ENCODE peak calls at places on chromosomes 1 and 21, in six cellular contexts. O is IMR-90, S is left ventricle myocardium inferior, F is right cardiac atrium, W is heart right ventricle, Z is esophagus muscularis mucosa. J is an unnamed sample. For H3K4me1, the result is how much of the 10 kb centered on the place peaks cover.

GRCh38 chr1:101507547-101507971 is 270.7 kb downstream of the S1PR1 start:
- DNase-seq in O (no peak), S (no peak), F (no peak), W (no peak), Z (no peak), J (no peak)

GRCh38 chr1:210747112-210747511 is 386.8 kb downstream of the KCNH1 start:
- DNase-seq in O (no peak), S (no peak), F (no peak), W (no peak), Z (no peak), J (no peak)

GRCh38 chr1:37094302-37094701 is 60.0 kb upstream of the GRIK3 start:
- DNase-seq in O (no peak), S (no peak), F (no peak), W (no peak), Z (no peak), J (no peak)

GRCh38 chr1:54105736-54106269 is 47.0 kb downstream of the CDCP2 start:
- DNase-seq in O (no peak), S (no peak), F (no peak), W (no peak), Z (no peak), J (no peak)

GRCh38 chr1:154629160-154630073 is 21.4 kb upstream of the ADAR start:
- DNase-seq in O (peak), S (no peak), F (no peak), W (no peak), Z (no peak), J (no peak)

GRCh38 chr1:165954940-165955339 is 127.5 kb downstream of the UCK2 start:
- DNase-seq in O (peak), S (no peak), F (no peak), W (no peak), Z (peak), J (no peak)

GRCh38 chr1:14962407-14962806 is 191.1 kb upstream of the TMEM51 start:
- DNase-seq in O (no peak), S (no peak), F (no peak), W (no peak), Z (no peak), J (no peak)

GRCh38 chr1:98386675-98387440 is 274.7 kb upstream of the SNX7 start:
- DNase-seq in O (no peak), S (no peak), F (no peak), W (no peak), Z (no peak), J (no peak)

GRCh38 chr1:35633526-35633925 is 7.8 kb downstream of the PSMB2 start:
- DNase-seq in O (no peak), S (no peak), F (no peak), W (no peak), Z (no peak), J (no peak)

GRCh38 chr1:186514367-186514766 is 53.5 kb upstream of the PDC start:
- DNase-seq in O (no peak), S (no peak), F (no peak), W (no peak), Z (no peak), J (no peak)

GRCh38 chr1:110916669-110917306 is 43.8 kb downstream of the CD53 start:
- DNase-seq in O (peak), S (no peak), F (no peak), W (no peak), Z (no peak), J (no peak)

GRCh38 chr1:39861003-39861402 is 22.3 kb downstream of the TRIT1 start:
- DNase-seq in O (no peak), S (no peak), F (no peak), W (no peak), Z (no peak), J (no peak)

GRCh38 chr1:29579821-29580425 is 343.6 kb downstream of the PTPRU start:
- DNase-seq in O (peak), S (no peak), F (no peak), W (no peak), Z (no peak), J (no peak)

GRCh38 chr21:16533692-16534407 is 804.1 kb downstream of the USP25 start:
- DNase-seq in O (no peak), S (no peak), F (no peak), W (no peak), Z (no peak), J (no peak)

GRCh38 chr1:37676281-37677243 is 15.8 kb upstream of the CDCA8 start:
- DNase-seq in O (no peak), S (no peak), F (no peak), W (no peak), Z (no peak), J (no peak)

GRCh38 chr1:51714374-51715019 is 97.6 kb downstream of the OSBPL9 start:
- DNase-seq in O (peak), S (no peak), F (no peak), W (no peak), Z (no peak), J (no peak)

GRCh38 chr1:186655877-186656276 is 24.3 kb downstream of the PTGS2 start:
- DNase-seq in O (peak), S (no peak), F (no peak), W (no peak), Z (no peak), J (no peak)

GRCh38 chr1:62089570-62089969 is 105.1 kb upstream of the L1TD1 start:
- DNase-seq in O (no peak), S (no peak), F (no peak), W (no peak), Z (no peak), J (no peak)

GRCh38 chr1:201466492-201466891 is 2.5 kb downstream of the PHLDA3 start:
- DNase-seq in O (no peak), S (no peak), F (peak), W (no peak), Z (no peak), J (no peak)

GRCh38 chr1:153540394-153541361 is at the start of gene S100A5:
- DNase-seq in O (peak), S (no peak), F (no peak), W (no peak), Z (no peak), J (peak)

GRCh38 chr1:153537376-153537730 is 1.6 kb upstream of the S100A6 start:
- DNase-seq in O (no peak), S (no peak), F (no peak), W (no peak), Z (no peak), J (no peak)

GRCh38 chr1:153538315-153538821 is 2.4 kb downstream of the S100A5 start:
- DNase-seq in O (peak), S (no peak), F (peak), W (no peak), Z (no peak), J (peak)

GRCh38 chr1:153541641-153542569 is 1.2 kb upstream of the S100A5 start:
- DNase-seq in O (no peak), S (no peak), F (no peak), W (no peak), Z (no peak), J (no peak)

DNA sequence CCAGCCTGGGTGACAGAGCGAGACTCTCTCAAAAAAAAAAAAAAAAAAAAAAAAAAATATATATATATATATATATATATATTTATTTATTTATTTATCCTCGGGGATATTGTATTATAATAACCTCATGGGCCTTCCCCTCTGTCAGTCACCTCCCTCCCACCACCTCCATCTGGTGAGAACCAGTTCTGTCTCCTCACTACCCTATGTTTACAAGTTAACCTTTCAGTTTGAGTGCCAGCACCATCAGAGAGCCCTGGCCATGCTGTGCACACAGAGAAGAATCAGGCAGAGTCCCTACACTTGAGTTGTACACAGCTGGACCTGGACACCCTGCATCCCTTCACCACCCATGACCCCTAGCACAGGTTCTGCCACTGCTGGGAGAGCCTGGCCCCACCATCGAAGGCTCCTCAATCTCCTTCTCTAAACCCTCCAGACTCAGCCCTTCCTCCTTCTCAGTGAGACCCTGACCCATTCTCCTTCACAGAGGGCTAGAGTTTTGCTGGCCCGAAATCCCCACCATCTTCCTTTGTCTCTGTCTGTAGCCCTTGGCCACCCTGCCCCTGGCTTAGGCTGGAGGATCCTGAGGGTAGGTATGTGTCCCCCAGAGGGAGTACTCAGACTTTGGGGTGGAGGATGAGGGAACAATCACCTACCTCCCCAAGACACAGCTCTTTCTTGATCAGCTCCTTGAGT is 1.2 kb downstream of the S100A5 start:
- DNase-seq in O (no peak), S (no peak), F (no peak), W (no peak), Z (no peak), J (no peak)
- H3K27ac ChIP-seq in O (no peak), S (no peak), F (no peak), W (no peak), Z (no peak), J (no peak)

DNA sequence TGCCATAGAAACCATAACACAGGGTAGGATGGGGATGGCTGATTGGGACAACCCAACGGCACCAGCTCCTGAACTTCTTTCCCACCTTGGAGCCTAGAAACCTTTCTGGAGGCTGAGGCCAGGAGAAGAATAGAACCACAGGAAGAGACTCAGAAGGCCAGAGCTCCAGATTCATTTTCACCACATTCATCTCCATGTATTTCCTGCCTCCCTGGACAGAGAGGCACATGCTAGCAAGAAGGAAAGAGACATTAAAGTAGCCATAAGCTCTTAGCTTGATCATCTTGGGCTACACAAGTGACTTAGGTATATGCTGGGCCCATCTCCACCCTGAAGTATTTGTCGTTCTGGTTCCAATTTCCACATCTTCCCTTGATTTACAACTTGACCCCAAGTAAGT is 44.1 kb downstream of the PLXNA2 start:
- DNase-seq in O (no peak), S (no peak), F (no peak), W (no peak), Z (no peak), J (no peak)
- H3K4me1 ChIP-seq in O (under half), S (half or more), F (under half), W (under half), Z (under half), J (under half)

DNA sequence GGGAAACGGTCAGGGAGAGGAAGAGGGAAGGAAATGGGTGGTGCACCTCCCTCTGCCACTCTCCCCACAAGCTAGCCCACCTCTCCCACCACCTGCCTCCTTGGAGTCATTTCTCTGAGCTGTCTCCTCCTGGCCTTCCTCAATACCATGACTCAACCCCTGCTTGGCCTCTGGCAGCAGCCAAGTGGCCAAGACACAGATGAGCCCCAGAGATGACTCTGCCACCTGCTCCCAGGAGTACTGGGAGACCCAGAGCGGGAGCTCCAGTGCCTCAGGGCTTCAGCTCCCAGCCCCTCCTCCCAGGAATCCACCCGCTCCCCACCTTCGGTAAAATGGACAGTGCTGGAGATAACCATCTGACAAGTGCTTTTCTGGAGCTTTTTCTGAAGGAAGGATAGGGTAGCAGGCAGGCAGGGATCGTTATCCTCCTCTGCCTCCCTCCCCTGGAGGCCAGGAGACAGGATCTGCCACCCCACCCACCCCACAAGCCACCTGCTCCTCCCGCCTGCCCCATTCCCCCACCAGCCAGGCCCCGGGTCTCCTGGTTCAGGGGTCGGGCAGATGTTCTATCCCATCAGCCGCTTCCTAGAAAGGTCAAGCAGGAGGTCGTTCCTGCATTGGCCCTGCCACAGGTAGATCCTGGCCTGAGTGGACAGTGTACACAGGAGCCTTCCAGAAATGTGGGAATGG is 2.5 kb downstream of the S100A16 start:
- DNase-seq in O (peak), S (no peak), F (no peak), W (no peak), Z (no peak), J (peak)
- H3K27ac ChIP-seq in O (peak), S (peak), F (peak), W (peak), Z (peak), J (peak)

DNA sequence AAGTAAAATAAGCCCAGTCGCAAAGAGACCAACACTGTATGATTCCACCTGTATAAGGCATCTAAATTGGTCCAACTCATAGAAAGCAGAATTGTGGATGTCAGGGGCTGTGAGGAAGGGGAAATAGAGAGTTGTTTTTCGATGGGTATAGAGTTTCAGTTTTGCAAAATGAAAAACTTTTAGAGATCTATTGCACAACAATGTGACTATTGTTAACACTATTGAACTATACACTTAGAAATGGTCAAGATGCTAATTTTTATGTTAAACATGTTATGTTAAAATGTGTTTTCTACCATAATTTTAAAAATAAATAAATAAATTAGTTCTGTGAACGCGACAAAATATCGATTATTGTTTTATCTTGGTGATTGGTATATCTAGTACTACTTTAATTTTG is 192.4 kb downstream of the PTGER3 start:
- DNase-seq in O (no peak), S (no peak), F (no peak), W (no peak), Z (no peak), J (no peak)
- H3K4me1 ChIP-seq in O (under half), S (under half), F (under half), W (under half), Z (under half), J (under half)

DNA sequence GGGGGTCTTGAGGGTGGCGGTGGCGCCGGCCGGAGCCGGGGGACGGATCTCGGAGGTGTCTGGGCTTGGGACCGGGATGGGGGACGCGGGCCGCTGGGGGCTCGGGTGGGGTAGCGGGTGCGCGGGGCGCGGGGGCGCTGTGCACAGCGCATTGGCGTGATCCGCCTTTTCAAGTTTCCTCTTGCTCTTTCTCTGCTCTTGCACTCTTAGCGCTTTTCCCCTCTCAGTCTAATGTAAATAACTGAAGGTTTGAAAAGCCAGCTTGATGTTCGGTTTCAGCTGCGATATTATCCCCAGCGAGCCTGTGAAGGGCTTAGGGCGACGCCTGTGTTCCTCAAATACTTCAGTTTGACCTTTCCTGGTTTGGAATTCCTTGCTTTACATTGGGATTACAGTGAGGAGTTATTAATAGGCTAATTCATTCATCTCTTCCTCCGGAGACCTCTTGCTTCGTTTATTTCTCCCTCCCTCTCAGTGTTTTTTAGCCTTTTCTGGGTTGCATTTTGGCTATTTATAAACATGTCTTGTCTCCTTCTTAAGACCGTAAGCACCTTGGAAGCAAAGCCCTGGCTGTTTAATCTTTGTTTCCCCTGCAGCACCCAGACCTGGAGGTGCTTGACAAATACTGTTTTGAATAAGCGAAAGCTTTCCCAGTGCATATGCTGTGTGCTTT is 673 bp downstream of the RAB4A start:
- DNase-seq in O (peak), S (peak), F (no peak), W (no peak), Z (peak), J (no peak)
- H3K27ac ChIP-seq in O (peak), S (peak), F (peak), W (peak), Z (peak), J (peak)

GRCh38 chr1:234535763-234536515 is 57.0 kb upstream of the TARBP1 start:
- DNase-seq in O (peak), S (peak), F (peak), W (peak), Z (peak), J (no peak)

GRCh38 chr1:234536756-234537155 is 57.8 kb upstream of the TARBP1 start:
- DNase-seq in O (no peak), S (no peak), F (no peak), W (no peak), Z (no peak), J (no peak)

GRCh38 chr1:234538930-234539649 is 60.1 kb upstream of the TARBP1 start:
- DNase-seq in O (no peak), S (peak), F (peak), W (peak), Z (no peak), J (no peak)

GRCh38 chr1:234538062-234538731 is 59.2 kb upstream of the TARBP1 start:
- DNase-seq in O (no peak), S (no peak), F (peak), W (no peak), Z (no peak), J (no peak)

GRCh38 chr1:234537236-234537635 is 58.3 kb upstream of the TARBP1 start:
- DNase-seq in O (no peak), S (no peak), F (no peak), W (no peak), Z (no peak), J (no peak)
- H3K4me1 ChIP-seq in O (under half), S (half or more), F (under half), W (half or more), Z (half or more), J (half or more)

GRCh38 chr21:36732761-36733160 is 33.8 kb downstream of the SIM2 start:
- DNase-seq in O (no peak), S (no peak), F (no peak), W (no peak), Z (no peak), J (no peak)

GRCh38 chr21:36733857-36734256 is 34.9 kb downstream of the SIM2 start:
- DNase-seq in O (no peak), S (no peak), F (no peak), W (no peak), Z (no peak), J (no peak)

GRCh38 chr21:36734367-36735200 is 35.7 kb downstream of the SIM2 start:
- DNase-seq in O (no peak), S (no peak), F (no peak), W (no peak), Z (no peak), J (no peak)

GRCh38 chr21:36730291-36731281 is 31.7 kb downstream of the SIM2 start:
- DNase-seq in O (no peak), S (no peak), F (no peak), W (no peak), Z (no peak), J (no peak)

DNA sequence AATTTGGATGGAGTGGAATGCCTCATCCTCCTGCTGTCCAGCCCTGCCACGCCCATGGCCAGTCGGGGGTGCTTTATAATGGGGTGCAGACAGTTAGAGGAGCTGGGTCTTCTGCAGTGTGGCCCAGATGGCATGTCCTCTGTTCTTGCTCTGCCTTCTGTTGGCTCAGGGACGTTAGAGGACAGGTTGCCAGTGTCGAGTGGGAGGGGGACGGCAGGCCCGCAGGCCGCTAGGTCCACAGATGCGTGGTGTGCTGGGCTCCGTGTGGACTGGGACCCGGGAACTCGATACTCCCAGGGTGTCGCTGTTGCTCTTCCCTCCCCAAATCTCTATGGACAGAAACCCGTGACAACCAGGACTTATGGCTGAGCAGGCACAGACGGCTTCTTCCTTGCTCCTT is 33.3 kb downstream of the SIM2 start:
- DNase-seq in O (no peak), S (no peak), F (no peak), W (no peak), Z (no peak), J (no peak)
- H3K27ac ChIP-seq in O (no peak), S (no peak), F (no peak), W (no peak), Z (no peak), J (no peak)

GRCh38 chr1:47564570-47564969 is 126.7 kb downstream of the FOXD2 start:
- DNase-seq in O (no peak), S (no peak), F (no peak), W (no peak), Z (no peak), J (no peak)
- H3K4me1 ChIP-seq in O (under half), S (under half), F (under half), W (under half), Z (under half), J (under half)